ENCODE peak calls at places on chromosomes 2 and 18, in four cellular contexts. M is esophagus squamous epithelium, S is sigmoid colon, B is A549. L is an unnamed sample. For H3K4me1, the result is how much of the 10 kb centered on the place peaks cover.

GRCh38 chr2:215870986-215871385 is 142.4 kb downstream of the MREG start:
- DNase-seq in M (no peak), S (no peak), B (peak), L (no peak)

GRCh38 chr2:24930768-24931167 is 10.7 kb upstream of the ADCY3 start:
- DNase-seq in M (no peak), B (no peak), S (no peak), L (no peak)

GRCh38 chr18:49444599-49444998 is 15.8 kb downstream of the DYM start:
- DNase-seq in M (no peak), B (no peak), S (no peak), L (no peak)

GRCh38 chr2:186460465-186460864 is 25.6 kb upstream of the ZC3H15 start:
- DNase-seq in M (no peak), B (no peak), S (no peak), L (no peak)

GRCh38 chr2:196884368-196884767 is 42.1 kb downstream of the PGAP1 start:
- DNase-seq in S (no peak), M (no peak), B (no peak), L (no peak)

GRCh38 chr2:240813231-240813921 is 6.6 kb downstream of the KIF1A start:
- DNase-seq in B (no peak), S (peak), M (no peak), L (peak)

GRCh38 chr2:65136253-65136652 is 6.3 kb upstream of the RAB1A start:
- DNase-seq in B (no peak), S (no peak), M (no peak), L (no peak)

GRCh38 chr2:143058795-143059194 is 70.4 kb upstream of the ARHGAP15 start:
- DNase-seq in B (no peak), S (no peak), M (no peak), L (no peak)

GRCh38 chr18:5431836-5432575 is 111.8 kb downstream of the EPB41L3 start:
- DNase-seq in B (no peak), M (no peak), S (no peak), L (no peak)

GRCh38 chr18:48928787-48929186 is 22.0 kb downstream of the SMAD7 start:
- DNase-seq in M (peak), B (no peak), S (no peak), L (no peak)

DNA sequence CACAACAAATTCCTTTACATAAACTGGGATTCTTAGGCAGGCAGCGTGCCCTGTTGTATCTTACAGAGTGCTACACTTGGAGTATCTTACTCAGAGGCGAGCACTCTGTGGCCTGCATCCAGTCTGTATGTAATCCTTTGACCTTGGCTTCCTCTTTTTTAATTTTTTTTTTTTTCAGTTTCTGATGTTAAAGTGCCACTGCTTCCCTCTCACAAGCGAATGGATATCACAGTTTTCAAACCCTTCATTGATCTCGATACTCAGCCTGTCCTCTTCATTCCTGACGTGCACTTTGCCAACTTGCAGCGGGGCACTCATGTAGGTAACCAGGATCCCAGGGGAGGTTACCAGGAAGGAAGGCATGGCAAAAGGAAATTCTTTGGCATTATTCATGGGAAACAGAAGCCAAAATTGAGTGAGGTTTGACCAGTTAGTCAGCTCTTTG is 40.4 kb downstream of the GRHL1 start:
- DNase-seq in M (no peak), S (no peak), B (no peak), L (no peak)
- H3K4me1 ChIP-seq in M (under half), S (under half), B (under half), L (under half)

DNA sequence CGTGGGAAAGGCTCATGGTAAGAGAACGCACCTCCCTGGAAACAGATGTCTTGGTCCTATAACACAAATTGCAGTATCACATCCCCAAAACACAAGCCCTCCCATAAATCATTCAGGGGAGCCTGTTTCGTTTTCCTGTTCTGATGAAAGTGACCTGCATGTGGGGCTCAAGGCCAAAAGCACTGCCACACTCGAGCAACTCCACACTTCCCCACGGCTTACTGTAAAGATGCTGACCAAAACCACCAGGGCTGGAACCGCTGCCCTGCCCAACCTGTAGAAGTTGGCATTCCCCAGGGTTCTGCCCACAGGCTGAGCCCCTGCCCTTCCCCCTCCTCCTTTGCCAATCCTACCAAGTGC is 139.7 kb downstream of the BCL11A start:
- DNase-seq in B (no peak), M (no peak), S (no peak), L (no peak)
- H3K4me1 ChIP-seq in B (under half), M (under half), S (under half), L (under half)

DNA sequence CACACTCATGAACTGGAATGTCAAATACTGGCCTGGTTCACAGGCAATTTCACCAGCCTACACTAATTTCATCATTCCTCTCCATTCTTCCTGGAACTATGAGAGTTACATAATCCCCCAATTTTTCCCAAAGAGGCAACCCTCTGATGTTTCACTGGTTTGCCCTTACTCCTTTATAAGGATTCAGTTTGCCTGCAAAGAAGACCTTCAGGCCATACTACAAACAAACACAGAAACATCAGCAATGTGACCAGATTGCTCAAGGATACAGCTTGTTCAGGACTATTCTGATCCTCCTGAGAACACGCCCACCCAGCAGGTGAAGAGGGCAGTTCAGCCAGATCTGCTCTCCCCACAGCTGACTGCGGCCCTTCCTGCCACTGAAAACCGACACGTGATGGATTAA is 215.4 kb downstream of the ETAA1 start:
- DNase-seq in M (no peak), B (no peak), S (no peak), L (no peak)
- H3K4me1 ChIP-seq in M (under half), B (under half), S (under half), L (under half)

DNA sequence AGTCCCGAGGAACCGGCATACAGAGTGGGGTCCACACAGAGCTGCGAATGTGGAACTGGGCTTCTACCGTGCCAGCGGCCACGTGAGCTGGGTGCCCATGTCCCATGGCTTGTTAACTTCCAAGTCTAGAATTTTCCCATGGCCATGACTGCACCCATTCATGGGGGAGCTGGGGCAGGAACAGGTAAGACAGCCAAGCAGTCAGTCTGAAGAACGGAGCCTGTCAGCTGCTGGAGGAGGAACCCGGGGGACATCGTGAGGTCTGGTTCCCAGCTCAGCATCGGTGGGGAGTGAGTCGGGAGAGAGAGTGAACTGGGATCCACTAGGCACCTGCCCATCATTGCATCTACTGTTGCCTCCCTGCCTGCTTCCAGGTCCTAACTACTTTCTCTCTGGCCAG is 86.9 kb downstream of the SH3RF3 start:
- DNase-seq in B (no peak), M (no peak), S (no peak), L (no peak)
- H3K4me1 ChIP-seq in B (under half), M (under half), S (under half), L (under half)

GRCh38 chr2:55012648-55013484 is 37.4 kb downstream of the RTN4 start:
- DNase-seq in M (no peak), B (no peak), S (no peak), L (peak)

GRCh38 chr2:55013936-55014335 is 36.3 kb downstream of the RTN4 start:
- DNase-seq in S (no peak), B (no peak), M (no peak), L (no peak)

GRCh38 chr2:55010149-55010591 is 40.1 kb downstream of the RTN4 start:
- DNase-seq in M (no peak), B (peak), S (peak), L (peak)

GRCh38 chr2:55010915-55011314 is 39.3 kb downstream of the RTN4 start:
- DNase-seq in B (no peak), M (no peak), S (no peak), L (no peak)

DNA sequence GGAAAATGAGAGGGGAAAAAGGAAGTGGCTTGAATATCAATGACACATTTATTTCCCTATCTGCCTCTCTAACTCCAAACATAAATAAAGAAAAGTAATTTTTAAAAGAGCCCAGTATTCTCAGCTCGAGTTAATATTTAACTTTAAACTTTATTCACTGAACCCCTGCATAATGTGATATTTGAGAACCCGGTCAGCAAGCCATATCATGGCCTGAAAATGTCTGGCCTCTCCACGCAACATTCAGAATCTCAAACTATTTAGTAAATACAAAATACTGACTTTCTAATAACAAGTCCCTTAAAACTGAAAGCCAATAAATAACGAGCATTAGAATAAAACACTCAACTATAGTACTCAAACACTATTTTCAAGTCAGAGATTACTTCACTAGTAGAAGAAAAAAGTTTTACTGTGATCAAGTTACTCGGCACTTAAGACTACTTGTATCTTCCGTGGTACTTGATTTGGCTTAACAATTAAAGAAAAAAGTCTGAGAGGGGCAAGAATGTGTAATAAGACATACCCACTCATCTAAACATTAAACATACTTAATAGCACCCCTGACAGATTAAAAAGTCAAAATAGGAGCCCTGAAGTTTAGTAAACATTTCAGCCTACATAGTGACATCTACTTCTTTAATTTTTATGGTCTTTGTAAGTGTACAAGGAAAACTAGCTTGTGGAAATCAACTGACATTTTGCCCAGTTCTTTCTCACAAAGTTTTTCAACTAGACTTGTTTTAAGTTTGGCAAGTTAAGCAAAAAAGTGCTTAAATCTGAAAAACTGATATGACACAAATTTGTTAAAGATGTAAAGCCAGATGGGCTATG is 38.3 kb downstream of the RTN4 start:
- DNase-seq in B (no peak), S (no peak), M (no peak), L (no peak)
- H3K4me1 ChIP-seq in B (half or more), S (half or more), M (under half), L (half or more)

DNA sequence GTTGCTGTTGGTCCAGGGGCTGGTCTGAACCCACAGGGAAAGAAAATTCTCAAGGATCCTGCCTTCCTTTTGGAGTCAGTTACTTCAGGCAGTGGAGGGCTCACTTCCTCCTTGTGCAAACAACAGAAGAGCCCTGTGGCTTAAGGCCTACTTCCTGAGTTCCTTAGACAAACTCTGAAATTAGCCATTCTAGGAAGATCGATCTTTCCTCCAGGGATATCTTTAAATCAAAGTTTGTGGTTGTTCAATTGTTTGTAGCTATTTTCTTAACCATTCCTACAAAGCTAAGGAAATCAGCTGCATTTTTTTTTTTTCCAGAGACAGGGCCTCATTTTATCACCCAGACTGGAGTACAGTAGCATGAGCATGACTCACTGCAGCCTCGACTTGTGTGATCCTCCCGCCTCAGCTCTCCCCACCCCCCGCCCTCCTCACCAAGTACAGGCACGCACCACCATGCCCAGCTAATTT is 156.0 kb downstream of the TANC1 start:
- DNase-seq in B (peak), S (no peak), M (no peak), L (no peak)
- H3K4me1 ChIP-seq in B (under half), S (half or more), M (under half), L (under half)